ENCODE peak calls at places on chromosomes 16 and 17, in eight cellular contexts. O is CD8-positive, alpha-beta memory T cell; P is right cardiac atrium; K is heart right ventricle; Y is pancreas; X is ovary; W is esophagus muscularis mucosa; Q is psoas muscle. A is an unnamed sample.

GRCh38 chr17:42679492-42680330 is 1.9 kb downstream of the CCR10 start:
- DNase-seq in O (peak), P (peak), K (peak), Y (peak), X (peak), W (no peak), Q (peak), A (no peak)

GRCh38 chr17:79272666-79273219 is 198.1 kb downstream of the ENGASE start:
- DNase-seq in O (no peak), P (no peak), K (no peak), Y (peak), X (no peak), W (no peak), Q (no peak), A (no peak)

GRCh38 chr17:35432176-35433074 is at the start of gene SLFN12:
- DNase-seq in O (peak), P (peak), K (no peak), Y (no peak), X (peak), W (no peak), Q (peak), A (peak)

GRCh38 chr17:44556114-44556853 is 1.0 kb upstream of the FZD2 start:
- DNase-seq in O (peak), P (peak), K (peak), Y (no peak), X (peak), W (no peak), Q (no peak), A (no peak)

GRCh38 chr17:80029235-80029974 is 6.3 kb downstream of the TBC1D16 start:
- DNase-seq in O (no peak), P (peak), K (peak), Y (peak), X (peak), W (peak), Q (peak), A (peak)

GRCh38 chr16:79269211-79269863 is 331.2 kb downstream of the MAF start:
- DNase-seq in O (no peak), P (no peak), K (no peak), Y (no peak), X (no peak), W (no peak), Q (no peak), A (no peak)

GRCh38 chr17:28174352-28175046 is 132.0 kb downstream of the NLK start:
- DNase-seq in O (peak), P (no peak), K (no peak), Y (no peak), X (no peak), W (no peak), Q (no peak), A (no peak)

GRCh38 chr16:2710711-2711231 is 9.3 kb downstream of the PRSS27 start:
- DNase-seq in O (no peak), P (no peak), K (no peak), Y (no peak), X (no peak), W (no peak), Q (no peak), A (no peak)

GRCh38 chr16:47713225-47713595 is 252.1 kb downstream of the PHKB start:
- DNase-seq in O (no peak), P (peak), K (no peak), Y (no peak), X (no peak), W (no peak), Q (no peak), A (no peak)

GRCh38 chr17:64150237-64151015 is 20.5 kb upstream of the ERN1 start:
- DNase-seq in O (no peak), P (no peak), K (no peak), Y (peak), X (no peak), W (no peak), Q (peak), A (no peak)

GRCh38 chr16:13770436-13770835 is 149.5 kb upstream of the ERCC4 start:
- DNase-seq in O (no peak), P (no peak), K (no peak), Y (no peak), X (no peak), W (no peak), Q (no peak), A (no peak)

GRCh38 chr17:72764632-72765041 is 327.9 kb downstream of the SLC39A11 start:
- DNase-seq in O (no peak), P (no peak), K (no peak), Y (no peak), X (no peak), W (no peak), Q (no peak), A (no peak)

DNA sequence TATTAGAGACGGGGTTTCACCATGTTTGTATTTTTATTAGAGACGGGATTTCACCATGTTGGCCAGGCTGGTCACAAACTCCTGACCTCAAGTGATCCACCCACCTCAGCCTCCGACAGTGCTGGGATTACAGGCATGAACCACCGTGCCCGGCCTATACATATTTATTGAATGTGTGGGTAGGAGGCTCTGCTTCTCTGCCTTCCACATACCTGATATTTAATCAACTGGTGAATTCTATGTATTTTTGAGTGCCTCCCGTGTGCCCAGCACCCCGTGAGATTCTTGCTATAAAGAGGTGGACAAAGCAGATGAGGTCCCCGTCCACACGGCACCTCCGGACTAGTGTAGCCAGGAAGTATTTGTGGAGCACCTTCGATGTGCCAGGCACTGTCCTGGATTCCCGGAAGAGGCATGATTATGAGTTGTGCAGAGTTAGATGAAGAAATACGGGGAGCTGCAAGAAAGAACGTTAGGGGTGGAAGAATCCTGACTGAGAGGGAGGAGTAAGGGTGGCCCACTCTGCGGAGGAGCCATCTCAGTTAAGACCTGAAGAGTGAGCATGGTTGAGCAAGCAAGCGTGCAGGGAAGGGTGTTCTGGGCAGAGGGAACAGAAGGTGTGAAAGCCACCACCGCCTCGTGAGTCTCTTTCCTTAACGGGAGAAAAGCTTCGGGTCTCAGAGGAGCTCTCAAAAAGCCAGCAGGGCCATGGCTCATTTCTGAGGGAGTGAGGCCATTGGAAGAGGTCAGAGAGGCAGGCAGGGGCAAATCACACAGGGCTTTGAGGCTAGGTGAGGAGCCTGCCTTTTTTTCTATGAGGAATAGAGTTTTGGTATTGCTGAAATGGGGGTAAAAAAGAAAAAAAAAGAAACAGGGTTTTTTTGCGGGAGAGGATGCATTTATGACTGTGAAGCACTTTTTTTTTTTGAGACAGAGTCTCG is 21.2 kb downstream of the CRISPLD2 start:
- DNase-seq in O (no peak), P (no peak), K (no peak), Y (no peak), X (no peak), W (no peak), Q (peak), A (no peak)
- H3K27ac ChIP-seq in O (no peak), P (no peak), K (peak), Y (peak), X (no peak), W (peak), Q (no peak), A (peak)

DNA sequence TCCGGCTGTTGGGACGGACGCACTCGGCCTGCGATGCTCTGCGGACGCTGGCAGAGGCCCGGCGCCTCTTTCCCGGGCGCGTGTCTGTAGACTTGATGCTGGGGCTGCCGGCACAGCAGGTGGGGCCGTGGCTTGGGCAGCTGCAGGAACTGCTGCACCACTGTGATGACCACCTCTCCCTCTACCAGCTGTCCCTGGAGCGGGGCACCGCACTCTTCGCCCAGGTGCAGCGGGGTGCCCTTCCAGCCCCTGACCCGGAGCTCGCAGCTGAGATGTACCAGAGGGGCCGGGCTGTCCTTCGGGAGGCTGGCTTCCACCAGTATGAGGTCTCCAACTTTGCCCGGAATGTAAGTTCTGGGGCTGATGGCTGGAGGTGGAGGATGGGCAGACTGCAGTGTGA is 3.5 kb downstream of the RSAD1 start:
- DNase-seq in O (no peak), P (no peak), K (no peak), Y (peak), X (no peak), W (no peak), Q (peak), A (no peak)
- H3K27ac ChIP-seq in O (no peak), P (no peak), K (peak), Y (no peak), X (no peak), W (peak), Q (peak), A (peak)

DNA sequence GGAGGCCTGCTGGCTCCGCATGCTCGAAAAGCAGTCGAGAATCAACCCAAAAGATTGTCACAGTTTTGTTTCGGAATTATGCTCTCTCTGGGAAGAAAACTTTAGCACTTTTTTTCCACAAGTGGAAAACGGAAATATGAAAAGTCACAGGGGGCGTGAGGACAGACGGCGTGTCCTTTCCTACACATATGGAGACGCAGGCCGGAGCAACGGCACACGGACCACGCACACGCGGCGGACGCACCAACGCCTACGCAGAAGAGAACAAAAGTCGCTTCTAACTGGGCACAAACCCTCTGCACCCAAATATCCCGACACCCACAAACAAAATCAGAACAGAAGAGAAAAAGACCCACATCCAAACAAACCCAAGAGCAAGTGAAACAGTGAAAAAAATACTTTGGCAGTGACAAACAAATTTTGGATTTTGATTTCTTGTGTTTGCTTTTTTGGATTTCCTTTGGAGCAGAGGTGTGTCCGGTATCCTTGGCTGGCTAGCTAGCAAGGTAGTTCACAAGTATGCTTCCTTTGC is 9.3 kb upstream of the PABPN1L start:
- DNase-seq in O (no peak), P (no peak), K (no peak), Y (no peak), X (no peak), W (no peak), Q (no peak), A (no peak)
- H3K27ac ChIP-seq in O (no peak), P (no peak), K (no peak), Y (no peak), X (no peak), W (no peak), Q (no peak), A (no peak)

DNA sequence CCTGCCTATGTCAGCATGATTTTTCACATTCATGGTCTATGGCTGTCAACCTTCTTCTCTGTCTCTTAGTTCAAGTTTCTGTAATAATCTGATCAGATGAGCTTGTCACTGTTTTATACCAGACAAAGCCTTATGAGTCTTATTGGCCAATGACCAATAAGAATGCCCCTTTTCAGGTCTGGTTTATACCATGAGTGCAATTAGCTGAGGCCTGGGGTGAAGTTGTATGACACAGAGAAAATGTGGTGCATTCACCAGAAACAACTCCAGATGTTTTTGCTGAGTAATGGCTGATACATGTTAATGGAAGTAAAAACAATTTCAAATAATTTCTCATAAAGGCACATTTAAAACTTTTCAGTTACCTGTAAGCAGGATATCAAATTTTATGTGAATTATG is 218.6 kb upstream of the CDH8 start:
- DNase-seq in O (no peak), P (no peak), K (no peak), Y (no peak), X (no peak), W (no peak), Q (no peak), A (no peak)
- H3K27ac ChIP-seq in O (no peak), P (no peak), K (no peak), Y (no peak), X (no peak), W (no peak), Q (no peak), A (no peak)

GRCh38 chr17:81731271-81731670 is 19.2 kb downstream of the SLC25A10 start:
- DNase-seq in O (no peak), P (no peak), K (no peak), Y (peak), X (no peak), W (no peak), Q (no peak), A (no peak)
- H3K27ac ChIP-seq in O (no peak), P (no peak), K (no peak), Y (no peak), X (no peak), W (no peak), Q (no peak), A (peak)

DNA sequence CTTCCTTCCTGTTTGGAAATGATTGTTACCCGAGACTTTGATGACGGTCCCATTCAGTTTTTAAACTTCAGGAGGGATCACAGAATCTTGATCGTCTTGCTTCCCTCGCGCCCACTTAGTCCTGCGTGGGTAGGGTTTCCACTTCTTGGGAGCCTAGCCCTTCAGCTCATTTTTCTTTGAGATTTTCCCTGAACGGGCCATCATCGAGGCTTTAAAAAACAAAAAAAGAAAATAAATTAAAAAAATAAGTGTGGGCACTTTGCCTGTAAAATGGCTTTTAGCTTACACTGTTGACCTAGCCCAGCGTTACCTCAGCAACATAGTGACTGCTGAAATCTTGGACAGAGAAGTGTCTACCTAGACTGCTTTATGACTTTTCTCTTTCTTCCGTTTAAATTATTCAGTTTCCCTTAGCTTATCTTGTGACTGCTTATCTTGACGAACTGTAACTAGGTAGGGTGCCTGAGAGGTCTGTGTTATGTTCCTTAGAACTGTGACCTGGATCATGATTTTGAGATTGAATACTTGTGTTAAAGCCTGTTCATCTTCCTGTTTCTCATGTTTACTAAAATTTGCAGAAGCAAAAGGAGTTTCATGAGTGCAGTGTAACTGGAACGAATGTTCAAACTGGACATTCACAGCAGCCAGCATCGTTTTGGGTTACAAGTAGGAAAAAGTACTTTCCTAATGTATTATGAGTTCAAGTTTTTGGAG is 868 bp downstream of the WWP2 start:
- DNase-seq in O (peak), P (no peak), K (no peak), Y (no peak), X (no peak), W (no peak), Q (no peak), A (no peak)
- H3K27ac ChIP-seq in O (peak), P (peak), K (peak), Y (peak), X (peak), W (peak), Q (peak), A (peak)

GRCh38 chr17:1362964-1363363 is 37.1 kb downstream of the YWHAE start:
- DNase-seq in O (no peak), P (peak), K (no peak), Y (no peak), X (no peak), W (no peak), Q (no peak), A (no peak)
- H3K27ac ChIP-seq in O (no peak), P (peak), K (no peak), Y (no peak), X (no peak), W (peak), Q (peak), A (no peak)